ENCODE peak calls at places on chromosomes 4 and X, in four cellular contexts. U is H9, A is brain microvascular endothelial cell, L is A549. D is an unnamed sample.

GRCh38 chr4:25117274-25117673 is 43.0 kb downstream of the SEPSECS start:
- DNase-seq in L (no peak), A (no peak), U (no peak), D (peak; percentile 31)

GRCh38 chr4:36264205-36264826 is 17.1 kb upstream of the DTHD1 start:
- DNase-seq in A (no peak), L (no peak), U (no peak), D (no peak)

GRCh38 chr4:130238121-130238520 is 1142.2 kb downstream of the C4orf33 start:
- DNase-seq in L (no peak), U (no peak), A (no peak), D (no peak)

GRCh38 chr4:7411896-7412585 is 22.7 kb downstream of the PSAPL1 start:
- DNase-seq in A (no peak), L (no peak), U (no peak), D (no peak)

GRCh38 chr4:40685300-40685699 is 55.6 kb upstream of the RBM47 start:
- DNase-seq in U (no peak), A (peak; percentile 45), L (peak; percentile 21), D (peak; percentile 67)

GRCh38 chr4:78956979-78957378 is 17.7 kb upstream of the PAQR3 start:
- DNase-seq in L (no peak), U (no peak), A (no peak), D (no peak)

GRCh38 chrX:46704767-46705386 is 54.0 kb downstream of the SLC9A7 start:
- DNase-seq in U (no peak), A (peak; percentile 24), L (no peak), D (peak; percentile 37)

GRCh38 chr4:8642651-8643321 is 50.2 kb downstream of the CPZ start:
- DNase-seq in L (no peak), A (no peak), U (no peak), D (no peak)

GRCh38 chr4:47752214-47752613 is 85.7 kb downstream of the CORIN start:
- DNase-seq in A (no peak), L (no peak), U (no peak), D (no peak)

GRCh38 chr4:153750197-153750817 is 9.5 kb downstream of the RNF175 start:
- DNase-seq in A (peak; percentile 78), U (peak; percentile 82), L (peak; percentile 51), D (peak; percentile 79)

GRCh38 chrX:69093960-69094935 is 71.0 kb downstream of the PJA1 start:
- DNase-seq in A (peak; percentile 44), L (peak; percentile 58), U (peak; percentile 61), D (peak; percentile 59)

GRCh38 chr4:152972821-152973613 is 36.9 kb downstream of the FHDC1 start:
- DNase-seq in A (peak; percentile 81), L (no peak), U (peak; percentile 16), D (peak; percentile 92)

GRCh38 chr4:145001635-145002034 is 96.4 kb downstream of the ANAPC10 start:
- DNase-seq in L (no peak), A (no peak), U (no peak), D (no peak)

GRCh38 chrX:42772874-42773273 is 5.1 kb downstream of the PPP1R2C start:
- DNase-seq in U (no peak), L (no peak), A (no peak), D (no peak)

GRCh38 chr4:74534121-74534520 is 89.2 kb downstream of the AREG start:
- DNase-seq in U (no peak), A (no peak), L (peak; percentile 66), D (no peak)

GRCh38 chr4:20276848-20277247 is 25.1 kb downstream of the SLIT2 start:
- DNase-seq in L (no peak), A (no peak), U (no peak), D (no peak)

GRCh38 chrX:69163936-69164741 is 1.1 kb downstream of the PJA1 start:
- DNase-seq in A (peak; percentile 14), U (peak; percentile 46), L (no peak), D (peak; percentile 24)

GRCh38 chr4:119029847-119030535 is 105.6 kb upstream of the MYOZ2 start:
- DNase-seq in L (no peak), U (no peak), A (no peak), D (no peak)

GRCh38 chrX:49071877-49072711 is 1.7 kb downstream of the PRAF2 start:
- DNase-seq in U (peak; percentile 87), A (peak; percentile 57), L (no peak), D (no peak)

GRCh38 chr4:73683033-73683432 is 57.3 kb upstream of the CXCL8 start:
- DNase-seq in A (no peak), U (no peak), L (peak; percentile 59), D (no peak)

GRCh38 chr4:163165217-163166017 is 1.3 kb downstream of the NAF1 start:
- DNase-seq in A (no peak), L (no peak), U (no peak), D (no peak)

GRCh38 chrX:1419545-1420355 is 27.8 kb upstream of the SLC25A6 start:
- DNase-seq in A (no peak), U (no peak), L (no peak), D (no peak)

GRCh38 chr4:84243685-84244084 is 255.4 kb downstream of the NKX6-1 start:
- DNase-seq in A (no peak), U (no peak), L (no peak), D (no peak)

GRCh38 chr4:152255437-152255836 is 280.5 kb downstream of the FBXW7 start:
- DNase-seq in L (no peak), A (peak; percentile 33), U (no peak), D (peak; percentile 80)

GRCh38 chrX:151878574-151878973 is 34.1 kb upstream of the MAGEA4 start:
- DNase-seq in A (no peak), L (no peak), U (no peak), D (peak; percentile 6)

GRCh38 chrX:71111851-71112468 is 583 bp upstream of the IL2RG start:
- DNase-seq in L (no peak), A (no peak), U (no peak), D (no peak)

GRCh38 chrX:39818071-39818470 is 279.7 kb downstream of the BCOR start:
- DNase-seq in U (no peak), L (no peak), A (no peak), D (no peak)

GRCh38 chr4:14772388-14772787 is 229.9 kb upstream of the CPEB2 start:
- DNase-seq in A (no peak), U (no peak), L (no peak), D (no peak)

GRCh38 chrX:85244411-85245210 is 820 bp downstream of the ZNF711 start:
- DNase-seq in A (no peak), L (peak; percentile 18), U (no peak), D (no peak)

GRCh38 chr4:100644150-100644549 is 126.3 kb upstream of the EMCN start:
- DNase-seq in A (no peak), L (no peak), U (no peak), D (no peak)

GRCh38 chr4:158444621-158445020 is 77.1 kb upstream of the RXFP1 start:
- DNase-seq in U (no peak), A (no peak), L (no peak), D (no peak)

GRCh38 chrX:51766546-51766945 is 23.3 kb downstream of the GSPT2 start:
- DNase-seq in A (no peak), L (no peak), U (no peak), D (no peak)

GRCh38 chr4:186792994-186793393 is 69.3 kb upstream of the FAT1 start:
- DNase-seq in L (peak; percentile 7), A (no peak), U (no peak), D (peak; percentile 44)

GRCh38 chr4:2694691-2695090 is 61.4 kb downstream of the TNIP2 start:
- DNase-seq in L (no peak), A (peak; percentile 93), U (no peak), D (peak; percentile 96)

GRCh38 chr4:33453916-33454315 is 2733.7 kb downstream of the PCDH7 start:
- DNase-seq in L (no peak), U (no peak), A (no peak), D (no peak)

D was measured in RPMI7951.